ENCODE peak calls at places on chromosomes 7 and 10, in eight cellular contexts. One of them, this sample, is unnamed.

GRCh38 chr10:123132576-123133477 is 2.9 kb upstream of the HMX3 start:
- DNase-seq in fibroblast of villous mesenchyme: peak
- DNase-seq in stimulated activated CD8-positive, alpha-beta memory T cell treated with anti-CD3 and anti-CD28 coated beads, Interleukin-12 subunit alpha, Interleukin-12 subunit beta, amount 100 ng/mL, for 1 hour: peak
- DNase-seq in neuronal stem cell: peak
- DNase-seq in hippocampal formation: peak
- DNase-seq in memory B cell: peak
- DNase-seq in amygdala: peak
- DNase-seq in foreskin fibroblast: peak
- DNase-seq in this sample: peak

GRCh38 chr10:131811239-131812011 is 89.4 kb upstream of the PPP2R2D start:
- DNase-seq in memory B cell: no peak
- DNase-seq in amygdala: no peak
- DNase-seq in stimulated activated CD8-positive, alpha-beta memory T cell treated with anti-CD3 and anti-CD28 coated beads, Interleukin-12 subunit alpha, Interleukin-12 subunit beta, amount 100 ng/mL, for 1 hour: no peak
- DNase-seq in foreskin fibroblast: no peak
- DNase-seq in neuronal stem cell: no peak
- DNase-seq in hippocampal formation: no peak
- DNase-seq in fibroblast of villous mesenchyme: no peak
- DNase-seq in this sample: no peak

GRCh38 chr10:10886861-10887539 is 130.7 kb upstream of the CELF2 start:
- DNase-seq in memory B cell: no peak
- DNase-seq in fibroblast of villous mesenchyme: peak
- DNase-seq in stimulated activated CD8-positive, alpha-beta memory T cell treated with anti-CD3 and anti-CD28 coated beads, Interleukin-12 subunit alpha, Interleukin-12 subunit beta, amount 100 ng/mL, for 1 hour: no peak
- DNase-seq in amygdala: no peak
- DNase-seq in neuronal stem cell: no peak
- DNase-seq in hippocampal formation: peak
- DNase-seq in foreskin fibroblast: no peak
- DNase-seq in this sample: no peak

GRCh38 chr7:128003787-128004186 is 27.4 kb downstream of the LRRC4 start:
- DNase-seq in memory B cell: no peak
- DNase-seq in amygdala: no peak
- DNase-seq in stimulated activated CD8-positive, alpha-beta memory T cell treated with anti-CD3 and anti-CD28 coated beads, Interleukin-12 subunit alpha, Interleukin-12 subunit beta, amount 100 ng/mL, for 1 hour: no peak
- DNase-seq in neuronal stem cell: no peak
- DNase-seq in foreskin fibroblast: no peak
- DNase-seq in hippocampal formation: no peak
- DNase-seq in fibroblast of villous mesenchyme: no peak
- DNase-seq in this sample: no peak

GRCh38 chr7:75969704-75970498 is 24.5 kb downstream of the TMEM120A start:
- DNase-seq in hippocampal formation: no peak
- DNase-seq in stimulated activated CD8-positive, alpha-beta memory T cell treated with anti-CD3 and anti-CD28 coated beads, Interleukin-12 subunit alpha, Interleukin-12 subunit beta, amount 100 ng/mL, for 1 hour: no peak
- DNase-seq in neuronal stem cell: no peak
- DNase-seq in foreskin fibroblast: no peak
- DNase-seq in fibroblast of villous mesenchyme: peak
- DNase-seq in amygdala: no peak
- DNase-seq in memory B cell: no peak
- DNase-seq in this sample: no peak

GRCh38 chr7:132635127-132635526 is 58.9 kb upstream of the PLXNA4 start:
- DNase-seq in amygdala: no peak
- DNase-seq in neuronal stem cell: no peak
- DNase-seq in fibroblast of villous mesenchyme: no peak
- DNase-seq in stimulated activated CD8-positive, alpha-beta memory T cell treated with anti-CD3 and anti-CD28 coated beads, Interleukin-12 subunit alpha, Interleukin-12 subunit beta, amount 100 ng/mL, for 1 hour: no peak
- DNase-seq in hippocampal formation: no peak
- DNase-seq in memory B cell: no peak
- DNase-seq in foreskin fibroblast: no peak
- DNase-seq in this sample: no peak

GRCh38 chr7:123639646-123640045 is 16.0 kb upstream of the LMOD2 start:
- DNase-seq in amygdala: no peak
- DNase-seq in fibroblast of villous mesenchyme: no peak
- DNase-seq in hippocampal formation: no peak
- DNase-seq in neuronal stem cell: no peak
- DNase-seq in stimulated activated CD8-positive, alpha-beta memory T cell treated with anti-CD3 and anti-CD28 coated beads, Interleukin-12 subunit alpha, Interleukin-12 subunit beta, amount 100 ng/mL, for 1 hour: no peak
- DNase-seq in foreskin fibroblast: no peak
- DNase-seq in memory B cell: no peak
- DNase-seq in this sample: no peak

GRCh38 chr10:102452672-102453340 is 1.5 kb upstream of the C10orf95 start:
- DNase-seq in foreskin fibroblast: peak
- DNase-seq in hippocampal formation: no peak
- DNase-seq in fibroblast of villous mesenchyme: peak
- DNase-seq in amygdala: no peak
- DNase-seq in neuronal stem cell: no peak
- DNase-seq in memory B cell: no peak
- DNase-seq in stimulated activated CD8-positive, alpha-beta memory T cell treated with anti-CD3 and anti-CD28 coated beads, Interleukin-12 subunit alpha, Interleukin-12 subunit beta, amount 100 ng/mL, for 1 hour: no peak
- DNase-seq in this sample: peak

GRCh38 chr10:77165445-77166316 is 471.9 kb downstream of the KCNMA1 start:
- DNase-seq in fibroblast of villous mesenchyme: peak
- DNase-seq in memory B cell: peak
- DNase-seq in hippocampal formation: peak
- DNase-seq in foreskin fibroblast: peak
- DNase-seq in amygdala: no peak
- DNase-seq in neuronal stem cell: peak
- DNase-seq in stimulated activated CD8-positive, alpha-beta memory T cell treated with anti-CD3 and anti-CD28 coated beads, Interleukin-12 subunit alpha, Interleukin-12 subunit beta, amount 100 ng/mL, for 1 hour: peak
- DNase-seq in this sample: peak

GRCh38 chr10:58593008-58593407 is 80.3 kb downstream of the BICC1 start:
- DNase-seq in neuronal stem cell: no peak
- DNase-seq in fibroblast of villous mesenchyme: no peak
- DNase-seq in hippocampal formation: no peak
- DNase-seq in memory B cell: no peak
- DNase-seq in foreskin fibroblast: no peak
- DNase-seq in stimulated activated CD8-positive, alpha-beta memory T cell treated with anti-CD3 and anti-CD28 coated beads, Interleukin-12 subunit alpha, Interleukin-12 subunit beta, amount 100 ng/mL, for 1 hour: no peak
- DNase-seq in amygdala: no peak
- DNase-seq in this sample: no peak

GRCh38 chr7:151251328-151251925 is 2.9 kb upstream of the SMARCD3 start:
- DNase-seq in stimulated activated CD8-positive, alpha-beta memory T cell treated with anti-CD3 and anti-CD28 coated beads, Interleukin-12 subunit alpha, Interleukin-12 subunit beta, amount 100 ng/mL, for 1 hour: no peak
- DNase-seq in fibroblast of villous mesenchyme: peak
- DNase-seq in hippocampal formation: peak
- DNase-seq in amygdala: peak
- DNase-seq in neuronal stem cell: peak
- DNase-seq in memory B cell: no peak
- DNase-seq in foreskin fibroblast: peak
- DNase-seq in this sample: no peak

GRCh38 chr10:13716161-13717071 is 129.7 kb downstream of the PRPF18 start:
- DNase-seq in memory B cell: no peak
- DNase-seq in stimulated activated CD8-positive, alpha-beta memory T cell treated with anti-CD3 and anti-CD28 coated beads, Interleukin-12 subunit alpha, Interleukin-12 subunit beta, amount 100 ng/mL, for 1 hour: no peak
- DNase-seq in fibroblast of villous mesenchyme: peak
- DNase-seq in foreskin fibroblast: peak
- DNase-seq in amygdala: no peak
- DNase-seq in hippocampal formation: no peak
- DNase-seq in neuronal stem cell: no peak
- DNase-seq in this sample: no peak

GRCh38 chr7:17946591-17946990 is 6.3 kb upstream of the SNX13 start:
- DNase-seq in amygdala: no peak
- DNase-seq in fibroblast of villous mesenchyme: no peak
- DNase-seq in foreskin fibroblast: no peak
- DNase-seq in hippocampal formation: no peak
- DNase-seq in stimulated activated CD8-positive, alpha-beta memory T cell treated with anti-CD3 and anti-CD28 coated beads, Interleukin-12 subunit alpha, Interleukin-12 subunit beta, amount 100 ng/mL, for 1 hour: no peak
- DNase-seq in memory B cell: no peak
- DNase-seq in neuronal stem cell: no peak
- DNase-seq in this sample: no peak

GRCh38 chr7:90165724-90166123 is 11.5 kb downstream of the STEAP1 start:
- DNase-seq in fibroblast of villous mesenchyme: no peak
- DNase-seq in amygdala: no peak
- DNase-seq in hippocampal formation: no peak
- DNase-seq in neuronal stem cell: no peak
- DNase-seq in memory B cell: no peak
- DNase-seq in foreskin fibroblast: no peak
- DNase-seq in stimulated activated CD8-positive, alpha-beta memory T cell treated with anti-CD3 and anti-CD28 coated beads, Interleukin-12 subunit alpha, Interleukin-12 subunit beta, amount 100 ng/mL, for 1 hour: no peak
- DNase-seq in this sample: no peak

GRCh38 chr10:68792115-68792514 is 35.2 kb upstream of the STOX1 start:
- DNase-seq in memory B cell: no peak
- DNase-seq in stimulated activated CD8-positive, alpha-beta memory T cell treated with anti-CD3 and anti-CD28 coated beads, Interleukin-12 subunit alpha, Interleukin-12 subunit beta, amount 100 ng/mL, for 1 hour: no peak
- DNase-seq in neuronal stem cell: no peak
- DNase-seq in foreskin fibroblast: no peak
- DNase-seq in amygdala: no peak
- DNase-seq in fibroblast of villous mesenchyme: peak
- DNase-seq in hippocampal formation: peak
- DNase-seq in this sample: peak

GRCh38 chr10:105585753-105586152 is 944.7 kb downstream of the SORCS3 start:
- DNase-seq in neuronal stem cell: no peak
- DNase-seq in stimulated activated CD8-positive, alpha-beta memory T cell treated with anti-CD3 and anti-CD28 coated beads, Interleukin-12 subunit alpha, Interleukin-12 subunit beta, amount 100 ng/mL, for 1 hour: no peak
- DNase-seq in hippocampal formation: no peak
- DNase-seq in amygdala: no peak
- DNase-seq in foreskin fibroblast: no peak
- DNase-seq in fibroblast of villous mesenchyme: peak
- DNase-seq in memory B cell: no peak
- DNase-seq in this sample: no peak

GRCh38 chr7:21580073-21580521 is 37.3 kb downstream of the DNAH11 start:
- DNase-seq in neuronal stem cell: no peak
- DNase-seq in hippocampal formation: no peak
- DNase-seq in memory B cell: no peak
- DNase-seq in fibroblast of villous mesenchyme: peak
- DNase-seq in amygdala: no peak
- DNase-seq in stimulated activated CD8-positive, alpha-beta memory T cell treated with anti-CD3 and anti-CD28 coated beads, Interleukin-12 subunit alpha, Interleukin-12 subunit beta, amount 100 ng/mL, for 1 hour: no peak
- DNase-seq in foreskin fibroblast: peak
- DNase-seq in this sample: peak

GRCh38 chr7:15498465-15498864 is 63.4 kb downstream of the AGMO start:
- DNase-seq in amygdala: no peak
- DNase-seq in fibroblast of villous mesenchyme: no peak
- DNase-seq in hippocampal formation: no peak
- DNase-seq in neuronal stem cell: no peak
- DNase-seq in foreskin fibroblast: no peak
- DNase-seq in memory B cell: no peak
- DNase-seq in stimulated activated CD8-positive, alpha-beta memory T cell treated with anti-CD3 and anti-CD28 coated beads, Interleukin-12 subunit alpha, Interleukin-12 subunit beta, amount 100 ng/mL, for 1 hour: no peak
- DNase-seq in this sample: no peak

GRCh38 chr10:28986117-28986792 is 302.6 kb upstream of the LYZL1 start:
- DNase-seq in hippocampal formation: no peak
- DNase-seq in amygdala: no peak
- DNase-seq in fibroblast of villous mesenchyme: no peak
- DNase-seq in memory B cell: no peak
- DNase-seq in neuronal stem cell: no peak
- DNase-seq in stimulated activated CD8-positive, alpha-beta memory T cell treated with anti-CD3 and anti-CD28 coated beads, Interleukin-12 subunit alpha, Interleukin-12 subunit beta, amount 100 ng/mL, for 1 hour: no peak
- DNase-seq in foreskin fibroblast: no peak
- DNase-seq in this sample: peak

GRCh38 chr7:127536426-127537152 is 48.8 kb downstream of the GCC1 start:
- DNase-seq in neuronal stem cell: no peak
- DNase-seq in fibroblast of villous mesenchyme: peak
- DNase-seq in stimulated activated CD8-positive, alpha-beta memory T cell treated with anti-CD3 and anti-CD28 coated beads, Interleukin-12 subunit alpha, Interleukin-12 subunit beta, amount 100 ng/mL, for 1 hour: no peak
- DNase-seq in amygdala: no peak
- DNase-seq in foreskin fibroblast: no peak
- DNase-seq in hippocampal formation: no peak
- DNase-seq in memory B cell: no peak
- DNase-seq in this sample: no peak

GRCh38 chr7:75966209-75966961 is 28.0 kb downstream of the TMEM120A start:
- DNase-seq in neuronal stem cell: no peak
- DNase-seq in fibroblast of villous mesenchyme: peak
- DNase-seq in stimulated activated CD8-positive, alpha-beta memory T cell treated with anti-CD3 and anti-CD28 coated beads, Interleukin-12 subunit alpha, Interleukin-12 subunit beta, amount 100 ng/mL, for 1 hour: no peak
- DNase-seq in memory B cell: no peak
- DNase-seq in amygdala: no peak
- DNase-seq in hippocampal formation: peak
- DNase-seq in foreskin fibroblast: peak
- DNase-seq in this sample: no peak

GRCh38 chr10:36349445-36350063 is 707.5 kb upstream of the FZD8 start:
- DNase-seq in memory B cell: no peak
- DNase-seq in fibroblast of villous mesenchyme: peak
- DNase-seq in foreskin fibroblast: no peak
- DNase-seq in amygdala: no peak
- DNase-seq in neuronal stem cell: no peak
- DNase-seq in hippocampal formation: no peak
- DNase-seq in stimulated activated CD8-positive, alpha-beta memory T cell treated with anti-CD3 and anti-CD28 coated beads, Interleukin-12 subunit alpha, Interleukin-12 subunit beta, amount 100 ng/mL, for 1 hour: no peak
- DNase-seq in this sample: peak

GRCh38 chr7:73899731-73900142 is 38.8 kb downstream of the TMEM270 start:
- DNase-seq in amygdala: no peak
- DNase-seq in memory B cell: no peak
- DNase-seq in hippocampal formation: no peak
- DNase-seq in neuronal stem cell: no peak
- DNase-seq in foreskin fibroblast: peak
- DNase-seq in stimulated activated CD8-positive, alpha-beta memory T cell treated with anti-CD3 and anti-CD28 coated beads, Interleukin-12 subunit alpha, Interleukin-12 subunit beta, amount 100 ng/mL, for 1 hour: no peak
- DNase-seq in fibroblast of villous mesenchyme: peak
- DNase-seq in this sample: no peak

This sample was measured in renal cortical epithelial cell.